ENCODE peak calls at places on chromosomes 1 and 21, in eight cellular contexts. One of them, this sample, is unnamed.

GRCh38 chr1:1875932-1876331 is 15.0 kb downstream of the GNB1 start:
- DNase-seq in nephron progenitor cell: no peak
- DNase-seq in activated T-cell treated with anti-CD3 and anti-CD28 coated beads, Interleukin-2, amount 50 U/mL, for 48 hours: peak; percentile 64
- DNase-seq in stimulated activated CD4-positive, alpha-beta T cell treated with anti-CD3 and anti-CD28 coated beads, Interleukin-2, amount 100 ng/mL, for 48 hours: no peak
- DNase-seq in Calu3: no peak
- DNase-seq in CD8-positive, alpha-beta T cell: no peak
- DNase-seq in cerebellar cortex: no peak
- DNase-seq in pancreas: no peak
- DNase-seq in this sample: no peak

GRCh38 chr1:47781171-47781959 is 215.8 kb downstream of the TRABD2B start:
- DNase-seq in stimulated activated CD4-positive, alpha-beta T cell treated with anti-CD3 and anti-CD28 coated beads, Interleukin-2, amount 100 ng/mL, for 48 hours: no peak
- DNase-seq in cerebellar cortex: no peak
- DNase-seq in Calu3: no peak
- DNase-seq in CD8-positive, alpha-beta T cell: no peak
- DNase-seq in activated T-cell treated with anti-CD3 and anti-CD28 coated beads, Interleukin-2, amount 50 U/mL, for 48 hours: no peak
- DNase-seq in nephron progenitor cell: no peak
- DNase-seq in pancreas: no peak
- DNase-seq in this sample: no peak

GRCh38 chr1:43924516-43924915 is 9.1 kb upstream of the ARTN start:
- DNase-seq in CD8-positive, alpha-beta T cell: no peak
- DNase-seq in pancreas: no peak
- DNase-seq in nephron progenitor cell: no peak
- DNase-seq in Calu3: no peak
- DNase-seq in cerebellar cortex: no peak
- DNase-seq in activated T-cell treated with anti-CD3 and anti-CD28 coated beads, Interleukin-2, amount 50 U/mL, for 48 hours: no peak
- DNase-seq in stimulated activated CD4-positive, alpha-beta T cell treated with anti-CD3 and anti-CD28 coated beads, Interleukin-2, amount 100 ng/mL, for 48 hours: no peak
- DNase-seq in this sample: no peak

GRCh38 chr1:24556414-24556795 is 518 bp downstream of the NCMAP start:
- DNase-seq in cerebellar cortex: no peak
- DNase-seq in Calu3: no peak
- DNase-seq in pancreas: no peak
- DNase-seq in stimulated activated CD4-positive, alpha-beta T cell treated with anti-CD3 and anti-CD28 coated beads, Interleukin-2, amount 100 ng/mL, for 48 hours: no peak
- DNase-seq in nephron progenitor cell: no peak
- DNase-seq in CD8-positive, alpha-beta T cell: no peak
- DNase-seq in activated T-cell treated with anti-CD3 and anti-CD28 coated beads, Interleukin-2, amount 50 U/mL, for 48 hours: no peak
- DNase-seq in this sample: no peak

GRCh38 chr21:14753069-14753465 is 207.0 kb upstream of the SAMSN1 start:
- DNase-seq in Calu3: no peak
- DNase-seq in CD8-positive, alpha-beta T cell: no peak
- DNase-seq in activated T-cell treated with anti-CD3 and anti-CD28 coated beads, Interleukin-2, amount 50 U/mL, for 48 hours: no peak
- DNase-seq in stimulated activated CD4-positive, alpha-beta T cell treated with anti-CD3 and anti-CD28 coated beads, Interleukin-2, amount 100 ng/mL, for 48 hours: no peak
- DNase-seq in cerebellar cortex: no peak
- DNase-seq in nephron progenitor cell: no peak
- DNase-seq in pancreas: no peak
- DNase-seq in this sample: no peak

GRCh38 chr1:53340660-53341520 is 13.0 kb upstream of the LRP8 start:
- DNase-seq in Calu3: no peak
- DNase-seq in cerebellar cortex: no peak
- DNase-seq in activated T-cell treated with anti-CD3 and anti-CD28 coated beads, Interleukin-2, amount 50 U/mL, for 48 hours: peak; percentile 62
- DNase-seq in pancreas: no peak
- DNase-seq in stimulated activated CD4-positive, alpha-beta T cell treated with anti-CD3 and anti-CD28 coated beads, Interleukin-2, amount 100 ng/mL, for 48 hours: no peak
- DNase-seq in nephron progenitor cell: no peak
- DNase-seq in CD8-positive, alpha-beta T cell: no peak
- DNase-seq in this sample: no peak

GRCh38 chr1:210730023-210730422 is 401.3 kb downstream of the HHAT start:
- DNase-seq in cerebellar cortex: no peak
- DNase-seq in pancreas: no peak
- DNase-seq in Calu3: no peak
- DNase-seq in stimulated activated CD4-positive, alpha-beta T cell treated with anti-CD3 and anti-CD28 coated beads, Interleukin-2, amount 100 ng/mL, for 48 hours: no peak
- DNase-seq in CD8-positive, alpha-beta T cell: no peak
- DNase-seq in nephron progenitor cell: no peak
- DNase-seq in activated T-cell treated with anti-CD3 and anti-CD28 coated beads, Interleukin-2, amount 50 U/mL, for 48 hours: no peak
- DNase-seq in this sample: no peak

GRCh38 chr1:27589841-27590426 is 14.0 kb downstream of the AHDC1 start:
- DNase-seq in nephron progenitor cell: no peak
- DNase-seq in Calu3: no peak
- DNase-seq in stimulated activated CD4-positive, alpha-beta T cell treated with anti-CD3 and anti-CD28 coated beads, Interleukin-2, amount 100 ng/mL, for 48 hours: no peak
- DNase-seq in pancreas: no peak
- DNase-seq in CD8-positive, alpha-beta T cell: no peak
- DNase-seq in cerebellar cortex: no peak
- DNase-seq in activated T-cell treated with anti-CD3 and anti-CD28 coated beads, Interleukin-2, amount 50 U/mL, for 48 hours: no peak
- DNase-seq in this sample: no peak

GRCh38 chr1:24457866-24458265 is 42.3 kb downstream of the NIPAL3 start:
- DNase-seq in nephron progenitor cell: no peak
- DNase-seq in stimulated activated CD4-positive, alpha-beta T cell treated with anti-CD3 and anti-CD28 coated beads, Interleukin-2, amount 100 ng/mL, for 48 hours: no peak
- DNase-seq in CD8-positive, alpha-beta T cell: no peak
- DNase-seq in activated T-cell treated with anti-CD3 and anti-CD28 coated beads, Interleukin-2, amount 50 U/mL, for 48 hours: no peak
- DNase-seq in Calu3: no peak
- DNase-seq in cerebellar cortex: no peak
- DNase-seq in pancreas: no peak
- DNase-seq in this sample: no peak

GRCh38 chr1:241641748-241642592 is 1.8 kb upstream of the CHML start:
- DNase-seq in nephron progenitor cell: no peak
- DNase-seq in cerebellar cortex: no peak
- DNase-seq in CD8-positive, alpha-beta T cell: no peak
- DNase-seq in Calu3: peak; percentile 43
- DNase-seq in stimulated activated CD4-positive, alpha-beta T cell treated with anti-CD3 and anti-CD28 coated beads, Interleukin-2, amount 100 ng/mL, for 48 hours: no peak
- DNase-seq in pancreas: no peak
- DNase-seq in activated T-cell treated with anti-CD3 and anti-CD28 coated beads, Interleukin-2, amount 50 U/mL, for 48 hours: no peak
- DNase-seq in this sample: no peak

GRCh38 chr1:185317886-185318310 is 855 bp upstream of the IVNS1ABP start:
- DNase-seq in cerebellar cortex: no peak
- DNase-seq in nephron progenitor cell: no peak
- DNase-seq in activated T-cell treated with anti-CD3 and anti-CD28 coated beads, Interleukin-2, amount 50 U/mL, for 48 hours: peak; percentile 75
- DNase-seq in pancreas: peak; percentile 20
- DNase-seq in stimulated activated CD4-positive, alpha-beta T cell treated with anti-CD3 and anti-CD28 coated beads, Interleukin-2, amount 100 ng/mL, for 48 hours: peak; percentile 56
- DNase-seq in Calu3: peak; percentile 64
- DNase-seq in CD8-positive, alpha-beta T cell: peak; percentile 42
- DNase-seq in this sample: no peak

GRCh38 chr1:30232288-30232899 is 491.0 kb downstream of the MATN1 start:
- DNase-seq in Calu3: peak; percentile 44
- DNase-seq in stimulated activated CD4-positive, alpha-beta T cell treated with anti-CD3 and anti-CD28 coated beads, Interleukin-2, amount 100 ng/mL, for 48 hours: peak; percentile 13
- DNase-seq in cerebellar cortex: peak; percentile 9
- DNase-seq in CD8-positive, alpha-beta T cell: no peak
- DNase-seq in pancreas: no peak
- DNase-seq in activated T-cell treated with anti-CD3 and anti-CD28 coated beads, Interleukin-2, amount 50 U/mL, for 48 hours: no peak
- DNase-seq in nephron progenitor cell: no peak
- DNase-seq in this sample: no peak

This sample was measured in glutamatergic neuron.